ENCODE peak calls at places on chromosomes 2 and 18, in ten cellular contexts. One of them, this sample, is unnamed.

GRCh38 chr2:151071382-151071781 is 190.3 kb downstream of the RBM43 start:
- DNase-seq in ovary: no peak
- DNase-seq in activated effector memory CD4-positive, alpha-beta T cell treated with anti-CD3 and anti-CD28 coated beads, Interleukin-2, amount 50 U/mL, for 16 hours: no peak
- DNase-seq in retina: peak; percentile 8
- DNase-seq in OCI-M1: peak; percentile 28
- DNase-seq in natural killer cell treated with Interleukin-12 subunit alpha and Interleukin-12 subunit beta and Interleukin-15 and Interleukin-18, amount 100 ng/mL, for 72 hours: no peak
- DNase-seq in spleen: no peak
- DNase-seq in H54: no peak
- DNase-seq in kidney tubule cell: peak; percentile 53
- DNase-seq in CD4-positive, alpha-beta memory T cell: no peak
- DNase-seq in this sample: peak; percentile 3

GRCh38 chr2:46275995-46276394 is 21.2 kb upstream of the EPAS1 start:
- DNase-seq in natural killer cell treated with Interleukin-12 subunit alpha and Interleukin-12 subunit beta and Interleukin-15 and Interleukin-18, amount 100 ng/mL, for 72 hours: no peak
- DNase-seq in ovary: peak; percentile 68
- DNase-seq in H54: no peak
- DNase-seq in spleen: peak; percentile 89
- DNase-seq in OCI-M1: no peak
- DNase-seq in CD4-positive, alpha-beta memory T cell: no peak
- DNase-seq in kidney tubule cell: no peak
- DNase-seq in activated effector memory CD4-positive, alpha-beta T cell treated with anti-CD3 and anti-CD28 coated beads, Interleukin-2, amount 50 U/mL, for 16 hours: no peak
- DNase-seq in retina: peak; percentile 69
- DNase-seq in this sample: no peak

GRCh38 chr2:47528874-47529273 is 125.9 kb downstream of the MSH2 start:
- DNase-seq in natural killer cell treated with Interleukin-12 subunit alpha and Interleukin-12 subunit beta and Interleukin-15 and Interleukin-18, amount 100 ng/mL, for 72 hours: no peak
- DNase-seq in ovary: no peak
- DNase-seq in activated effector memory CD4-positive, alpha-beta T cell treated with anti-CD3 and anti-CD28 coated beads, Interleukin-2, amount 50 U/mL, for 16 hours: no peak
- DNase-seq in retina: no peak
- DNase-seq in kidney tubule cell: no peak
- DNase-seq in H54: peak; percentile 71
- DNase-seq in CD4-positive, alpha-beta memory T cell: no peak
- DNase-seq in spleen: no peak
- DNase-seq in OCI-M1: no peak
- DNase-seq in this sample: no peak

GRCh38 chr2:69181806-69182427 is 168.9 kb downstream of the ANTXR1 start:
- DNase-seq in OCI-M1: peak; percentile 85
- DNase-seq in natural killer cell treated with Interleukin-12 subunit alpha and Interleukin-12 subunit beta and Interleukin-15 and Interleukin-18, amount 100 ng/mL, for 72 hours: no peak
- DNase-seq in H54: no peak
- DNase-seq in CD4-positive, alpha-beta memory T cell: no peak
- DNase-seq in retina: no peak
- DNase-seq in activated effector memory CD4-positive, alpha-beta T cell treated with anti-CD3 and anti-CD28 coated beads, Interleukin-2, amount 50 U/mL, for 16 hours: no peak
- DNase-seq in ovary: no peak
- DNase-seq in kidney tubule cell: no peak
- DNase-seq in spleen: no peak
- DNase-seq in this sample: no peak

GRCh38 chr2:214492152-214492551 is 81.3 kb downstream of the VWC2L start:
- DNase-seq in OCI-M1: no peak
- DNase-seq in ovary: no peak
- DNase-seq in H54: no peak
- DNase-seq in CD4-positive, alpha-beta memory T cell: no peak
- DNase-seq in natural killer cell treated with Interleukin-12 subunit alpha and Interleukin-12 subunit beta and Interleukin-15 and Interleukin-18, amount 100 ng/mL, for 72 hours: no peak
- DNase-seq in spleen: no peak
- DNase-seq in activated effector memory CD4-positive, alpha-beta T cell treated with anti-CD3 and anti-CD28 coated beads, Interleukin-2, amount 50 U/mL, for 16 hours: no peak
- DNase-seq in kidney tubule cell: peak; percentile 46
- DNase-seq in retina: no peak
- DNase-seq in this sample: no peak

GRCh38 chr18:58249677-58250076 is 205.7 kb downstream of the NEDD4L start:
- DNase-seq in retina: no peak
- DNase-seq in natural killer cell treated with Interleukin-12 subunit alpha and Interleukin-12 subunit beta and Interleukin-15 and Interleukin-18, amount 100 ng/mL, for 72 hours: no peak
- DNase-seq in activated effector memory CD4-positive, alpha-beta T cell treated with anti-CD3 and anti-CD28 coated beads, Interleukin-2, amount 50 U/mL, for 16 hours: no peak
- DNase-seq in kidney tubule cell: no peak
- DNase-seq in OCI-M1: no peak
- DNase-seq in CD4-positive, alpha-beta memory T cell: no peak
- DNase-seq in ovary: no peak
- DNase-seq in H54: no peak
- DNase-seq in spleen: no peak
- DNase-seq in this sample: no peak

GRCh38 chr18:58190842-58191530 is 147.0 kb downstream of the NEDD4L start:
- DNase-seq in CD4-positive, alpha-beta memory T cell: no peak
- DNase-seq in ovary: no peak
- DNase-seq in activated effector memory CD4-positive, alpha-beta T cell treated with anti-CD3 and anti-CD28 coated beads, Interleukin-2, amount 50 U/mL, for 16 hours: no peak
- DNase-seq in spleen: no peak
- DNase-seq in OCI-M1: no peak
- DNase-seq in kidney tubule cell: peak; percentile 41
- DNase-seq in retina: peak; percentile 49
- DNase-seq in H54: no peak
- DNase-seq in natural killer cell treated with Interleukin-12 subunit alpha and Interleukin-12 subunit beta and Interleukin-15 and Interleukin-18, amount 100 ng/mL, for 72 hours: no peak
- DNase-seq in this sample: no peak

GRCh38 chr2:69917854-69918253 is 2.9 kb downstream of the MXD1 start:
- DNase-seq in kidney tubule cell: peak; percentile 84
- DNase-seq in spleen: no peak
- DNase-seq in ovary: no peak
- DNase-seq in OCI-M1: peak; percentile 68
- DNase-seq in H54: peak; percentile 50
- DNase-seq in CD4-positive, alpha-beta memory T cell: no peak
- DNase-seq in retina: no peak
- DNase-seq in activated effector memory CD4-positive, alpha-beta T cell treated with anti-CD3 and anti-CD28 coated beads, Interleukin-2, amount 50 U/mL, for 16 hours: no peak
- DNase-seq in natural killer cell treated with Interleukin-12 subunit alpha and Interleukin-12 subunit beta and Interleukin-15 and Interleukin-18, amount 100 ng/mL, for 72 hours: no peak
- DNase-seq in this sample: peak; percentile 80

GRCh38 chr2:224838335-224838734 is 122.2 kb upstream of the CCDC195 start:
- DNase-seq in activated effector memory CD4-positive, alpha-beta T cell treated with anti-CD3 and anti-CD28 coated beads, Interleukin-2, amount 50 U/mL, for 16 hours: no peak
- DNase-seq in ovary: no peak
- DNase-seq in CD4-positive, alpha-beta memory T cell: no peak
- DNase-seq in OCI-M1: no peak
- DNase-seq in kidney tubule cell: no peak
- DNase-seq in H54: no peak
- DNase-seq in spleen: no peak
- DNase-seq in natural killer cell treated with Interleukin-12 subunit alpha and Interleukin-12 subunit beta and Interleukin-15 and Interleukin-18, amount 100 ng/mL, for 72 hours: no peak
- DNase-seq in retina: no peak
- DNase-seq in this sample: no peak

GRCh38 chr2:224904390-224904789 is 137.9 kb downstream of the DOCK10 start:
- DNase-seq in OCI-M1: no peak
- DNase-seq in activated effector memory CD4-positive, alpha-beta T cell treated with anti-CD3 and anti-CD28 coated beads, Interleukin-2, amount 50 U/mL, for 16 hours: no peak
- DNase-seq in retina: no peak
- DNase-seq in natural killer cell treated with Interleukin-12 subunit alpha and Interleukin-12 subunit beta and Interleukin-15 and Interleukin-18, amount 100 ng/mL, for 72 hours: no peak
- DNase-seq in H54: no peak
- DNase-seq in spleen: no peak
- DNase-seq in CD4-positive, alpha-beta memory T cell: no peak
- DNase-seq in ovary: no peak
- DNase-seq in kidney tubule cell: no peak
- DNase-seq in this sample: no peak

GRCh38 chr2:120867290-120868231 is 131.9 kb downstream of the GLI2 start:
- DNase-seq in OCI-M1: no peak
- DNase-seq in CD4-positive, alpha-beta memory T cell: no peak
- DNase-seq in kidney tubule cell: peak; percentile 75
- DNase-seq in retina: peak; percentile 89
- DNase-seq in spleen: peak; percentile 77
- DNase-seq in activated effector memory CD4-positive, alpha-beta T cell treated with anti-CD3 and anti-CD28 coated beads, Interleukin-2, amount 50 U/mL, for 16 hours: no peak
- DNase-seq in ovary: peak; percentile 86
- DNase-seq in H54: peak; percentile 91
- DNase-seq in natural killer cell treated with Interleukin-12 subunit alpha and Interleukin-12 subunit beta and Interleukin-15 and Interleukin-18, amount 100 ng/mL, for 72 hours: no peak
- DNase-seq in this sample: no peak

GRCh38 chr2:56167616-56168015 is 16.2 kb upstream of the CCDC85A start:
- DNase-seq in kidney tubule cell: no peak
- DNase-seq in activated effector memory CD4-positive, alpha-beta T cell treated with anti-CD3 and anti-CD28 coated beads, Interleukin-2, amount 50 U/mL, for 16 hours: no peak
- DNase-seq in H54: no peak
- DNase-seq in ovary: no peak
- DNase-seq in CD4-positive, alpha-beta memory T cell: no peak
- DNase-seq in retina: no peak
- DNase-seq in spleen: no peak
- DNase-seq in natural killer cell treated with Interleukin-12 subunit alpha and Interleukin-12 subunit beta and Interleukin-15 and Interleukin-18, amount 100 ng/mL, for 72 hours: no peak
- DNase-seq in OCI-M1: no peak
- DNase-seq in this sample: no peak

GRCh38 chr2:138395565-138396306 is 105.8 kb upstream of the SPOPL start:
- DNase-seq in OCI-M1: peak; percentile 72
- DNase-seq in kidney tubule cell: peak; percentile 85
- DNase-seq in CD4-positive, alpha-beta memory T cell: no peak
- DNase-seq in activated effector memory CD4-positive, alpha-beta T cell treated with anti-CD3 and anti-CD28 coated beads, Interleukin-2, amount 50 U/mL, for 16 hours: no peak
- DNase-seq in retina: no peak
- DNase-seq in spleen: no peak
- DNase-seq in H54: peak; percentile 15
- DNase-seq in ovary: no peak
- DNase-seq in natural killer cell treated with Interleukin-12 subunit alpha and Interleukin-12 subunit beta and Interleukin-15 and Interleukin-18, amount 100 ng/mL, for 72 hours: no peak
- DNase-seq in this sample: peak; percentile 28

GRCh38 chr2:5877360-5877759 is 185.2 kb downstream of the SOX11 start:
- DNase-seq in OCI-M1: no peak
- DNase-seq in spleen: no peak
- DNase-seq in natural killer cell treated with Interleukin-12 subunit alpha and Interleukin-12 subunit beta and Interleukin-15 and Interleukin-18, amount 100 ng/mL, for 72 hours: no peak
- DNase-seq in kidney tubule cell: peak; percentile 39
- DNase-seq in ovary: no peak
- DNase-seq in H54: no peak
- DNase-seq in activated effector memory CD4-positive, alpha-beta T cell treated with anti-CD3 and anti-CD28 coated beads, Interleukin-2, amount 50 U/mL, for 16 hours: no peak
- DNase-seq in CD4-positive, alpha-beta memory T cell: no peak
- DNase-seq in retina: no peak
- DNase-seq in this sample: no peak

GRCh38 chr18:25737710-25738251 is 352.6 kb downstream of the SS18 start:
- DNase-seq in spleen: no peak
- DNase-seq in natural killer cell treated with Interleukin-12 subunit alpha and Interleukin-12 subunit beta and Interleukin-15 and Interleukin-18, amount 100 ng/mL, for 72 hours: no peak
- DNase-seq in ovary: no peak
- DNase-seq in CD4-positive, alpha-beta memory T cell: no peak
- DNase-seq in kidney tubule cell: peak; percentile 90
- DNase-seq in H54: no peak
- DNase-seq in retina: peak; percentile 63
- DNase-seq in activated effector memory CD4-positive, alpha-beta T cell treated with anti-CD3 and anti-CD28 coated beads, Interleukin-2, amount 50 U/mL, for 16 hours: no peak
- DNase-seq in OCI-M1: no peak
- DNase-seq in this sample: no peak

GRCh38 chr2:42848726-42849290 is 56.4 kb upstream of the HAAO start:
- DNase-seq in natural killer cell treated with Interleukin-12 subunit alpha and Interleukin-12 subunit beta and Interleukin-15 and Interleukin-18, amount 100 ng/mL, for 72 hours: no peak
- DNase-seq in OCI-M1: no peak
- DNase-seq in spleen: peak; percentile 24
- DNase-seq in activated effector memory CD4-positive, alpha-beta T cell treated with anti-CD3 and anti-CD28 coated beads, Interleukin-2, amount 50 U/mL, for 16 hours: peak; percentile 46
- DNase-seq in retina: no peak
- DNase-seq in ovary: no peak
- DNase-seq in kidney tubule cell: no peak
- DNase-seq in H54: no peak
- DNase-seq in CD4-positive, alpha-beta memory T cell: no peak
- DNase-seq in this sample: no peak

GRCh38 chr18:31643003-31643402 is 41.4 kb downstream of the B4GALT6 start:
- DNase-seq in kidney tubule cell: no peak
- DNase-seq in H54: no peak
- DNase-seq in retina: no peak
- DNase-seq in ovary: no peak
- DNase-seq in activated effector memory CD4-positive, alpha-beta T cell treated with anti-CD3 and anti-CD28 coated beads, Interleukin-2, amount 50 U/mL, for 16 hours: no peak
- DNase-seq in CD4-positive, alpha-beta memory T cell: no peak
- DNase-seq in OCI-M1: no peak
- DNase-seq in spleen: no peak
- DNase-seq in natural killer cell treated with Interleukin-12 subunit alpha and Interleukin-12 subunit beta and Interleukin-15 and Interleukin-18, amount 100 ng/mL, for 72 hours: no peak
- DNase-seq in this sample: no peak

GRCh38 chr2:207423886-207424285 is 105.9 kb upstream of the CREB1 start:
- DNase-seq in retina: no peak
- DNase-seq in CD4-positive, alpha-beta memory T cell: no peak
- DNase-seq in OCI-M1: peak; percentile 93
- DNase-seq in H54: peak; percentile 38
- DNase-seq in activated effector memory CD4-positive, alpha-beta T cell treated with anti-CD3 and anti-CD28 coated beads, Interleukin-2, amount 50 U/mL, for 16 hours: no peak
- DNase-seq in natural killer cell treated with Interleukin-12 subunit alpha and Interleukin-12 subunit beta and Interleukin-15 and Interleukin-18, amount 100 ng/mL, for 72 hours: peak; percentile 86
- DNase-seq in ovary: no peak
- DNase-seq in kidney tubule cell: peak; percentile 93
- DNase-seq in spleen: no peak
- DNase-seq in this sample: no peak

GRCh38 chr2:26086155-26086634 is 52.3 kb downstream of the RAB10 start:
- DNase-seq in ovary: no peak
- DNase-seq in CD4-positive, alpha-beta memory T cell: peak; percentile 9
- DNase-seq in spleen: no peak
- DNase-seq in retina: no peak
- DNase-seq in OCI-M1: peak; percentile 8
- DNase-seq in natural killer cell treated with Interleukin-12 subunit alpha and Interleukin-12 subunit beta and Interleukin-15 and Interleukin-18, amount 100 ng/mL, for 72 hours: no peak
- DNase-seq in H54: no peak
- DNase-seq in kidney tubule cell: no peak
- DNase-seq in activated effector memory CD4-positive, alpha-beta T cell treated with anti-CD3 and anti-CD28 coated beads, Interleukin-2, amount 50 U/mL, for 16 hours: peak; percentile 66
- DNase-seq in this sample: no peak

This sample was measured in PC-9.